ENCODE peak calls at places on chromosomes 16 and 17, in four cellular contexts. T, I, A and B are unnamed samples.

GRCh38 chr17:751269-752001 is 629 bp downstream of the GEMIN4 start:
- DNase-seq in T (no peak), I (peak), A (peak), B (peak)

GRCh38 chr17:976316-976715 is 3.3 kb downstream of the NXN start:
- DNase-seq in T (no peak), I (no peak), A (no peak), B (no peak)

GRCh38 chr16:15907863-15908478 is 19.6 kb upstream of the CEP20 start:
- DNase-seq in T (no peak), I (no peak), A (peak), B (peak)

GRCh38 chr17:10797848-10798328 is 6.0 kb downstream of the TMEM238L start:
- DNase-seq in T (no peak), I (no peak), A (no peak), B (no peak)

GRCh38 chr17:19664136-19664820 is 15.7 kb downstream of the ALDH3A2 start:
- DNase-seq in T (no peak), I (no peak), A (no peak), B (no peak)

GRCh38 chr17:37791434-37791833 is 46.6 kb upstream of the HNF1B start:
- DNase-seq in T (no peak), I (no peak), A (peak), B (peak)

GRCh38 chr16:81350306-81350615 is 35.5 kb downstream of the GAN start:
- DNase-seq in T (no peak), I (no peak), A (no peak), B (no peak)

GRCh38 chr16:2899564-2900072 is 12.1 kb upstream of the FLYWCH1 start:
- DNase-seq in T (no peak), I (no peak), A (no peak), B (no peak)

GRCh38 chr17:78558181-78558850 is 18.9 kb downstream of the DNAH17 start:
- DNase-seq in T (no peak), I (no peak), A (no peak), B (no peak)